ENCODE peak calls at places on chromosomes 3 and 15, in seven cellular contexts. Y is iPS DF 19.7; S is activated T-cell treated with anti-CD3 and anti-CD28 coated beads for 1 hour; L is NCI-H1417; Z is HS-5; H is bronchial epithelial cell; Q is stimulated activated naive CD4-positive, alpha-beta T cell. E is an unnamed sample.

GRCh38 chr15:90087454-90088154 is 14.7 kb downstream of the IDH2 start:
- DNase-seq in Y (no peak), S (no peak), L (peak), Z (no peak), H (no peak), Q (no peak), E (no peak)

GRCh38 chr3:13140596-13140995 is 67.4 kb upstream of the IQSEC1 start:
- DNase-seq in Y (no peak), S (no peak), L (no peak), Z (no peak), H (no peak), Q (no peak), E (no peak)

GRCh38 chr3:186024210-186024609 is 84.7 kb downstream of the ETV5 start:
- DNase-seq in Y (no peak), S (no peak), L (no peak), Z (no peak), H (no peak), Q (no peak), E (no peak)

GRCh38 chr3:87197531-87197930 is 29.6 kb upstream of the CHMP2B start:
- DNase-seq in Y (no peak), S (no peak), L (no peak), Z (no peak), H (no peak), Q (no peak), E (no peak)

GRCh38 chr3:193943200-193943599 is 192.7 kb upstream of the HES1 start:
- DNase-seq in Y (no peak), S (no peak), L (no peak), Z (no peak), H (no peak), Q (no peak), E (no peak)

GRCh38 chr3:35639251-35640185 is at the start of gene ARPP21:
- DNase-seq in Y (no peak), S (no peak), L (peak), Z (no peak), H (no peak), Q (no peak), E (peak)

GRCh38 chr15:81723758-81724157 is 322.1 kb downstream of the MEX3B start:
- DNase-seq in Y (no peak), S (no peak), L (no peak), Z (no peak), H (no peak), Q (no peak), E (no peak)

GRCh38 chr3:157122116-157122515 is 37.8 kb downstream of the CCNL1 start:
- DNase-seq in Y (no peak), S (no peak), L (no peak), Z (peak), H (peak), Q (no peak), E (no peak)

GRCh38 chr3:31105438-31106077 is 211.1 kb upstream of the GADL1 start:
- DNase-seq in Y (no peak), S (no peak), L (peak), Z (peak), H (peak), Q (no peak), E (peak)

GRCh38 chr3:195123196-195123805 is 147.7 kb downstream of the XXYLT1 start:
- DNase-seq in Y (no peak), S (no peak), L (no peak), Z (no peak), H (no peak), Q (no peak), E (no peak)

GRCh38 chr3:55622733-55623132 is 135.6 kb upstream of the WNT5A start:
- DNase-seq in Y (no peak), S (no peak), L (no peak), Z (no peak), H (no peak), Q (no peak), E (no peak)

GRCh38 chr3:42376397-42376798 is 34.0 kb downstream of the LYZL4 start:
- DNase-seq in Y (no peak), S (peak), L (no peak), Z (peak), H (peak), Q (no peak), E (no peak)

GRCh38 chr3:44418549-44418948 is 58.9 kb downstream of the ZNF445 start:
- DNase-seq in Y (no peak), S (no peak), L (no peak), Z (no peak), H (no peak), Q (no peak), E (no peak)

GRCh38 chr3:65583203-65583602 is 455.5 kb downstream of the MAGI1 start:
- DNase-seq in Y (no peak), S (no peak), L (no peak), Z (no peak), H (no peak), Q (no peak), E (no peak)

GRCh38 chr3:79012946-79013362 is 754.8 kb downstream of the ROBO1 start:
- DNase-seq in Y (no peak), S (no peak), L (peak), Z (no peak), H (no peak), Q (no peak), E (no peak)

GRCh38 chr3:5376761-5377160 is 189.3 kb downstream of the EDEM1 start:
- DNase-seq in Y (peak), S (no peak), L (peak), Z (no peak), H (peak), Q (no peak), E (no peak)

GRCh38 chr3:60755094-60755493 is 496.2 kb downstream of the FHIT start:
- DNase-seq in Y (no peak), S (no peak), L (peak), Z (no peak), H (peak), Q (no peak), E (no peak)

GRCh38 chr3:166283856-166284255 is 446.6 kb upstream of the BCHE start:
- DNase-seq in Y (no peak), S (no peak), L (no peak), Z (peak), H (peak), Q (no peak), E (no peak)

GRCh38 chr15:78048410-78048946 is 29.0 kb downstream of the TBC1D2B start:
- DNase-seq in Y (no peak), S (no peak), L (no peak), Z (no peak), H (no peak), Q (no peak), E (no peak)

GRCh38 chr15:96232335-96232734 is 98.2 kb upstream of the NR2F2 start:
- DNase-seq in Y (no peak), S (no peak), L (no peak), Z (no peak), H (no peak), Q (no peak), E (no peak)

GRCh38 chr3:52140792-52141191 is 13.4 kb downstream of the POC1A start:
- DNase-seq in Y (no peak), S (no peak), L (no peak), Z (no peak), H (no peak), Q (no peak), E (no peak)

GRCh38 chr15:45481151-45481550 is 41.4 kb downstream of the SLC30A4 start:
- DNase-seq in Y (no peak), S (no peak), L (peak), Z (no peak), H (no peak), Q (no peak), E (no peak)

GRCh38 chr3:57577786-57578185 is 19.4 kb downstream of the ARF4 start:
- DNase-seq in Y (no peak), S (no peak), L (no peak), Z (no peak), H (no peak), Q (no peak), E (no peak)

GRCh38 chr3:57706462-57706861 is 13.6 kb upstream of the DENND6A start:
- DNase-seq in Y (no peak), S (no peak), L (no peak), Z (peak), H (peak), Q (no peak), E (no peak)

GRCh38 chr3:112640864-112641751 is at the start of gene CCDC80:
- DNase-seq in Y (no peak), S (no peak), L (no peak), Z (peak), H (peak), Q (no peak), E (no peak)

GRCh38 chr3:75144396-75144795 is 519.7 kb upstream of the FRG2C start:
- DNase-seq in Y (no peak), S (no peak), L (no peak), Z (no peak), H (no peak), Q (no peak), E (no peak)

GRCh38 chr3:87088984-87089841 is 98.3 kb upstream of the VGLL3 start:
- DNase-seq in Y (no peak), S (no peak), L (no peak), Z (peak), H (peak), Q (peak), E (no peak)

E was measured in CMK.